ENCODE peak calls at places on chromosome 14, in four cellular contexts. O, U, C and M are unnamed samples.
A peak's percentile ranks its signal among the peaks of the same experiment; 100 is the strongest.

GRCh38 chr14:86013663-86014062 is 483.7 kb downstream of the FLRT2 start:
- DNase-seq in O (no peak), U (no peak), C (peak; percentile 76), M (peak; percentile 76)

GRCh38 chr14:101177301-101178055 is 274.0 kb upstream of the RTL1 start:
- DNase-seq in O (no peak), U (no peak), C (no peak), M (no peak)

GRCh38 chr14:62138593-62138992 is 376.4 kb downstream of the SNAPC1 start:
- DNase-seq in O (no peak), U (no peak), C (peak; percentile 22), M (no peak)

GRCh38 chr14:49892301-49892635 is 614 bp upstream of the ARF6 start:
- DNase-seq in O (peak; percentile 73), U (peak; percentile 32), C (peak; percentile 92), M (peak; percentile 57)

GRCh38 chr14:24343795-24344660 is 4.2 kb upstream of the RIPK3 start:
- DNase-seq in O (no peak), U (no peak), C (no peak), M (no peak)

GRCh38 chr14:61107148-61107641 is 126.2 kb downstream of the SLC38A6 start:
- DNase-seq in O (no peak), U (no peak), C (no peak), M (no peak)

GRCh38 chr14:46034305-46034704 is 617.3 kb downstream of the RPL10L start:
- DNase-seq in O (no peak), U (no peak), C (no peak), M (no peak)

GRCh38 chr14:65277027-65277426 is 135.5 kb upstream of the FUT8 start:
- DNase-seq in O (no peak), U (no peak), C (peak; percentile 11), M (no peak)

GRCh38 chr14:99523661-99524050 is 42.4 kb downstream of the CCNK start:
- DNase-seq in O (no peak), U (no peak), C (no peak), M (no peak)

GRCh38 chr14:96756745-96757144 is 40.4 kb upstream of the VRK1 start:
- DNase-seq in O (no peak), U (no peak), C (no peak), M (no peak)

GRCh38 chr14:87896393-87897380 is 96.3 kb downstream of the GALC start:
- DNase-seq in O (no peak), U (no peak), C (peak; percentile 65), M (peak; percentile 10)

GRCh38 chr14:36690301-36691020 is 28.8 kb downstream of the PAX9 start:
- DNase-seq in O (no peak), U (no peak), C (no peak), M (peak; percentile 16)

GRCh38 chr14:54169254-54169924 is 212.8 kb upstream of the BMP4 start:
- DNase-seq in O (no peak), U (no peak), C (peak; percentile 53), M (no peak)

GRCh38 chr14:26867171-26867757 is 269.4 kb upstream of the NOVA1 start:
- DNase-seq in O (no peak), U (no peak), C (no peak), M (no peak)

GRCh38 chr14:86055512-86055911 is 525.6 kb downstream of the FLRT2 start:
- DNase-seq in O (no peak), U (no peak), C (peak; percentile 31), M (no peak)

GRCh38 chr14:65832431-65833253 is 420.1 kb downstream of the FUT8 start:
- DNase-seq in O (no peak), U (no peak), C (peak; percentile 12), M (no peak)

GRCh38 chr14:89750909-89751502 is 203.5 kb downstream of the EFCAB11 start:
- DNase-seq in O (no peak), U (no peak), C (no peak), M (no peak)
- H3K4me3 ChIP-seq in O (no peak overlapping the region), U (no peak overlapping the region), C (no peak overlapping the region), M (no peak overlapping the region)

GRCh38 chr14:22977684-22978486 is 4.5 kb downstream of the AJUBA start:
- DNase-seq in O (peak; percentile 52), U (no peak), C (peak; percentile 68), M (no peak)

GRCh38 chr14:22977434-22977683 is 5.0 kb downstream of the AJUBA start:
- DNase-seq in O (no peak), U (no peak), C (no peak), M (no peak)

GRCh38 chr14:22978487-22978837 is 3.9 kb downstream of the AJUBA start:
- DNase-seq in O (no peak), U (no peak), C (no peak), M (no peak)

GRCh38 chr14:22974530-22975313 is 7.6 kb downstream of the AJUBA start:
- DNase-seq in O (no peak), U (no peak), C (no peak), M (no peak)

DNA sequence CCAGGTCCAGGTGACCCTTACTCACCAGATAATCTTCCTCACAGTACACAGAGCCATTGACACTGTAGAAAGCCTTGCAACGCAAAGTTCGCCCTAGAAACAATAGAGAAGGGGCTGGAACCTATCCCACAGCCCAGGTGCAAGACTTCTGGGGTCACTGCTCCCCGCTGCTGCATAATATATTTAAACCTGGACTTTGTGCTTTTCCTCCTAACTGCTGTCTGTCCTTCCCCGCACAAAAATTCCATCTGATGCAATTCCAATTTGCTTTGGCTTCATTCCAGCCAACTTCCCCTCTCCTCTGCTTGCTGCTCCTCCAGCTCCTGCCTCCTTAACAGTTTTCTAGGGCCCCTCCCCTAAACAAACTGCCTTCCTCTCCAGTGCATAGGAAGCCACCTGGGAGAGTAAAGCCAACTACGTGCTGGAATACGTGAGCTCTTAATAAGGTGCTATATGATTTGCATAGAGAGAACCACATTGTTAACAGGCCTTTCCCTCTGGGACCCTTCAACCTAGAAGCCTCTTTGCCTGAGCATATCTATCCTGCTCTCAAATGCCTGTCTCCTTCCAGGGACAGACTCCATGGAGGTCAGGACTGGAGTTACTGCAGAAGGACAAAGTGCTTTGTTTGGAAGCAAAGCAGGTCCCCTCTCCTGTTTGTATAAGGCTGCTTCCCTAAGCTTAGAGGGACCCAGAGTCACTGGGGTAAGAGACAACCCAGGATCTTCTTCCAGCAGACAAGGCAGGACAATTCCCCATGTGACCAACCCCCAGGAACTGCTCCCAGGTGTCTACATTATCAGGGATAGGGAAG is 5.5 kb downstream of the AJUBA start:
- DNase-seq in O (peak; percentile 31), U (no peak), C (peak; percentile 64), M (no peak)
- H3K4me3 ChIP-seq in O (no peak overlapping the region), U (no peak overlapping the region), C (no peak overlapping the region), M (peak overlapping the region; percentile 15)

GRCh38 chr14:102427642-102428041 is 64.9 kb downstream of the TECPR2 start:
- DNase-seq in O (no peak), U (no peak), C (no peak), M (no peak)
- H3K4me3 ChIP-seq in O (no peak overlapping the region), U (no peak overlapping the region), C (no peak overlapping the region), M (no peak overlapping the region)

GRCh38 chr14:75204106-75204505 is 27.7 kb upstream of the TMED10 start:
- DNase-seq in O (peak; percentile 67), U (no peak), C (peak; percentile 4), M (no peak)
- H3K4me3 ChIP-seq in O (no peak overlapping the region), U (no peak overlapping the region), C (no peak overlapping the region), M (no peak overlapping the region)

DNA sequence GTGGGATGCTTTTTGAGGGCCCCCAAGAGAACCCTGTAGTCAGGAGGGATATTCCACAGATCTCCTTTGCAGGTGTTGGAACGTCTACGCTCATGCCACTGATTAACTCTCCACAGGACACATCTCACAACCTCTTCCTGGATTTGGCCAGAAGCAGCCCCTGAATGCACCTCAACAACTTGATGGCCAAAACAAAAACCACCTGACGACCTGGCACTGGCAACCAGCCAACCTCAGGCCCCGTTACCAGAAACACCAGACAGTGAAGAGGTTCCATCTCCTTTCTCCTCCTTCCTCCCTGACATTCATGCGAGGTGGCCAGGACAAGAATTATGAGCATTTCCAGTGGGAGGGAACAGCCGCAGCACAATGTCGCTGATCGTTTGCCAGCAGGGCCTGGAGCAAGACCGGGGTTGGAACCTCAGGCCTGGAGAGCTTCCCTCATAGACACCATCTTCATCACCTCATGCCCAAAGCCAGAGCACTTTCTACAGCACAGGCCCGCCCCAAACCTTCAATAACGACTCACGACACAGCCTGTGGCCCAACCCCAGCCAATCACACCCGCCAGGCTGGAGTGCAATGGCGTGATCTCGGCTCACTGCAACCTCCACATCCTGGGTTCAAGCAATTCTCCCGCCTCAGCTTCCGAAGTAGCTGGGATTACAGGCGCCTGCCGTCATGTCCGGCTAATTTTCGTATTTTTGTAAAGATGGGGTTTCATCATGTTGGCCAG is 48.8 kb downstream of the CCDC88C start:
- DNase-seq in O (no peak), U (no peak), C (no peak), M (no peak)
- H3K4me3 ChIP-seq in O (no peak overlapping the region), U (no peak overlapping the region), C (no peak overlapping the region), M (no peak overlapping the region)

GRCh38 chr14:30550335-30550734 is 8.6 kb upstream of the G2E3 start:
- DNase-seq in O (no peak), U (no peak), C (no peak), M (no peak)
- H3K4me3 ChIP-seq in O (no peak overlapping the region), U (no peak overlapping the region), C (no peak overlapping the region), M (no peak overlapping the region)